ENCODE peak calls at places on chromosomes 3 and 15, in four cellular contexts. P is KBM-7; D is stimulated activated CD4-positive, alpha-beta T cell treated with anti-CD3 and anti-CD28 coated beads, TNF-alpha, amount 100 ng/mL, for 24 hours; K is activated naive CD8-positive, alpha-beta T cell treated with anti-CD3 and anti-CD28 coated beads for 36 hours. T is an unnamed sample.

GRCh38 chr15:93189562-93189961 is 100.6 kb upstream of the RGMA start:
- DNase-seq in D (no peak), P (no peak), K (no peak), T (no peak)

GRCh38 chr3:99842826-99843589 is 25.3 kb downstream of the CMSS1 start:
- DNase-seq in D (no peak), P (peak), K (no peak), T (no peak)

GRCh38 chr15:57647791-57648130 is 56.1 kb downstream of the MYZAP start:
- DNase-seq in D (no peak), P (no peak), K (no peak), T (no peak)

GRCh38 chr3:86208782-86209181 is 782.2 kb downstream of the VGLL3 start:
- DNase-seq in P (no peak), D (no peak), K (no peak), T (no peak)

GRCh38 chr15:63104727-63105126 is 16.9 kb upstream of the LACTB start:
- DNase-seq in P (no peak), D (no peak), K (no peak), T (no peak)

GRCh38 chr3:5017953-5018531 is 38.8 kb downstream of the BHLHE40 start:
- DNase-seq in D (no peak), K (no peak), P (no peak), T (no peak)

GRCh38 chr15:40984406-40984805 is 31.1 kb downstream of the CHAC1 start:
- DNase-seq in P (no peak), D (no peak), K (no peak), T (no peak)

GRCh38 chr15:89364341-89364740 is 29.7 kb upstream of the POLG start:
- DNase-seq in K (no peak), D (no peak), P (peak), T (no peak)

GRCh38 chr3:171842864-171843511 is at the start of gene TMEM212:
- DNase-seq in K (no peak), D (no peak), P (no peak), T (no peak)

GRCh38 chr15:73130830-73131229 is 78.6 kb downstream of the NEO1 start:
- DNase-seq in K (no peak), D (no peak), P (no peak), T (no peak)

GRCh38 chr15:65275728-65276126 is 11.0 kb downstream of the PARP16 start:
- DNase-seq in D (no peak), P (no peak), K (no peak), T (no peak)

GRCh38 chr3:130866327-130866726 is 27.6 kb upstream of the ATP2C1 start:
- DNase-seq in K (no peak), D (no peak), P (no peak), T (no peak)

GRCh38 chr15:45457215-45457614 is 65.3 kb downstream of the SLC30A4 start:
- DNase-seq in D (no peak), K (no peak), P (no peak), T (no peak)

GRCh38 chr15:27993544-27993943 is 105.6 kb downstream of the OCA2 start:
- DNase-seq in P (no peak), D (no peak), K (no peak), T (no peak)

GRCh38 chr15:62824111-62824737 is 218.3 kb upstream of the TPM1 start:
- DNase-seq in K (no peak), D (no peak), P (no peak), T (no peak)